ENCODE peak calls at places on chromosomes 13 and 19, in six cellular contexts. One of them, this sample, is unnamed.

GRCh38 chr19:9796113-9796773 is 22.6 kb downstream of the FBXL12 start:
- DNase-seq in colonic mucosa: peak
- DNase-seq in dorsolateral prefrontal cortex: peak
- DNase-seq in stomach: peak
- DNase-seq in CD4-positive, alpha-beta T cell: peak
- DNase-seq in nephron progenitor cell: peak
- DNase-seq in this sample: peak

GRCh38 chr19:51739466-51740213 is 12.0 kb downstream of the FPR1 start:
- DNase-seq in nephron progenitor cell: no peak
- DNase-seq in dorsolateral prefrontal cortex: no peak
- DNase-seq in CD4-positive, alpha-beta T cell: no peak
- DNase-seq in colonic mucosa: no peak
- DNase-seq in stomach: no peak
- DNase-seq in this sample: no peak

GRCh38 chr19:19171821-19172532 is 1.9 kb upstream of the MEF2B start:
- DNase-seq in stomach: no peak
- DNase-seq in dorsolateral prefrontal cortex: no peak
- DNase-seq in colonic mucosa: no peak
- DNase-seq in CD4-positive, alpha-beta T cell: no peak
- DNase-seq in nephron progenitor cell: peak
- DNase-seq in this sample: no peak

GRCh38 chr19:19538077-19538764 is at the start of gene CILP2:
- DNase-seq in nephron progenitor cell: peak
- DNase-seq in dorsolateral prefrontal cortex: no peak
- DNase-seq in CD4-positive, alpha-beta T cell: no peak
- DNase-seq in stomach: peak
- DNase-seq in colonic mucosa: peak
- DNase-seq in this sample: peak

GRCh38 chr13:98466634-98467236 is 110.2 kb downstream of the STK24 start:
- DNase-seq in dorsolateral prefrontal cortex: peak
- DNase-seq in stomach: no peak
- DNase-seq in nephron progenitor cell: peak
- DNase-seq in CD4-positive, alpha-beta T cell: peak
- DNase-seq in colonic mucosa: no peak
- DNase-seq in this sample: peak

GRCh38 chr19:17755533-17755885 is 4.2 kb downstream of the FCHO1 start:
- DNase-seq in nephron progenitor cell: no peak
- DNase-seq in colonic mucosa: no peak
- DNase-seq in stomach: no peak
- DNase-seq in dorsolateral prefrontal cortex: no peak
- DNase-seq in CD4-positive, alpha-beta T cell: no peak
- DNase-seq in this sample: no peak

GRCh38 chr13:65292488-65292901 is 1937.6 kb downstream of the PCDH9 start:
- DNase-seq in colonic mucosa: no peak
- DNase-seq in stomach: no peak
- DNase-seq in CD4-positive, alpha-beta T cell: no peak
- DNase-seq in dorsolateral prefrontal cortex: no peak
- DNase-seq in nephron progenitor cell: no peak
- DNase-seq in this sample: no peak

GRCh38 chr13:21078501-21078900 is 17.1 kb upstream of the LATS2 start:
- DNase-seq in stomach: no peak
- DNase-seq in dorsolateral prefrontal cortex: no peak
- DNase-seq in nephron progenitor cell: no peak
- DNase-seq in colonic mucosa: no peak
- DNase-seq in CD4-positive, alpha-beta T cell: no peak
- DNase-seq in this sample: no peak

GRCh38 chr19:844300-844971 is 3.6 kb downstream of the PRTN3 start:
- DNase-seq in dorsolateral prefrontal cortex: no peak
- DNase-seq in colonic mucosa: no peak
- DNase-seq in stomach: no peak
- DNase-seq in CD4-positive, alpha-beta T cell: no peak
- DNase-seq in nephron progenitor cell: no peak
- DNase-seq in this sample: no peak

GRCh38 chr13:51801631-51802099 is 2.3 kb downstream of the DHRS12 start:
- DNase-seq in nephron progenitor cell: no peak
- DNase-seq in stomach: peak
- DNase-seq in CD4-positive, alpha-beta T cell: no peak
- DNase-seq in colonic mucosa: peak
- DNase-seq in dorsolateral prefrontal cortex: peak
- DNase-seq in this sample: no peak
- TF ChIP-seq CTCF in nephron progenitor cell: no peak
- TF ChIP-seq CTCF in stomach: no peak
- TF ChIP-seq CTCF in CD4-positive, alpha-beta T cell: no peak
- TF ChIP-seq CTCF in colonic mucosa: no peak
- TF ChIP-seq CTCF in dorsolateral prefrontal cortex: no peak
- TF ChIP-seq CTCF in this sample: no peak

DNA sequence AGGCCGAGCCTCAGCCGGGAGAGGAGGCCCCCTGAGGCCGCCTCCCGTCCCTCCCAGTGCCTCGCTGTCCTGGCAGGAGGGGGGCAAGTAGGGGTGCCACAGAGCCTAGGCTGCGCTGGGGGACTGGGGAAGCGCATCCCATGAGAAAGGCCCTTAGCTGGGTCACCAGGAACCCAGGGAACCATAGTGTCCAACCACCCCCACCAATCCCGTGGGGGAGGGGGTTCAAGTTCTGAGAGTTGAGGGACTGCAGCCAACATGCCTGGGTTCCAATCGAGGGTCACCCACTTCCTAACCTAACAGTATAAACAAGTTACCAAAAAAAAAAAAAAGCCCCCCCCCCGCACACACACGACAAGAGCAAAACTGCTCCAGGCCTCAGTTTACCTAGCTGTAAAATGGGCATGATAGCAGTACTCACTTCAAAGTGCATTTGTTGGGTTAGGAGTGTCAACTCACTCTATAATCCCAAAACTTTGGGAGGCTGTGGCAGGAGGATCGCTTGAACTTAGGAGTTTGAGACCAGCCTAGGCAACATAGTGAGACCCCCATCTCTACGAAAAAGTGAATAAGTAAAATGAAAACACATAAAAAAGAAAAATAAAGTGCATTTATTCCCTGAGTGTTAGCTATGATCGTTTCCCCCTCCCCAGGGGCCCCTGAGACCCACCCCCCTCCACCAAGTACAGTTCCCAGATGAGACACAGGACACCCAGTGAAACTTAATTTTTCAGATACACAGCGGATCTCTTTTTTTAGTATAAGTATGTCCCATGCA is 28.8 kb upstream of the NANOS3 start:
- DNase-seq in dorsolateral prefrontal cortex: no peak
- DNase-seq in CD4-positive, alpha-beta T cell: no peak
- DNase-seq in stomach: no peak
- DNase-seq in nephron progenitor cell: no peak
- DNase-seq in colonic mucosa: no peak
- DNase-seq in this sample: no peak
- TF ChIP-seq CTCF in dorsolateral prefrontal cortex: no peak
- TF ChIP-seq CTCF in CD4-positive, alpha-beta T cell: no peak
- TF ChIP-seq CTCF in stomach: no peak
- TF ChIP-seq CTCF in nephron progenitor cell: no peak
- TF ChIP-seq CTCF in colonic mucosa: no peak
- TF ChIP-seq CTCF in this sample: no peak

GRCh38 chr13:75120071-75120470 is 361.9 kb downstream of the TBC1D4 start:
- DNase-seq in dorsolateral prefrontal cortex: no peak
- DNase-seq in CD4-positive, alpha-beta T cell: no peak
- DNase-seq in nephron progenitor cell: no peak
- DNase-seq in colonic mucosa: no peak
- DNase-seq in stomach: no peak
- DNase-seq in this sample: no peak

GRCh38 chr13:75123428-75123827 is 358.5 kb downstream of the TBC1D4 start:
- DNase-seq in nephron progenitor cell: no peak
- DNase-seq in colonic mucosa: no peak
- DNase-seq in stomach: no peak
- DNase-seq in dorsolateral prefrontal cortex: no peak
- DNase-seq in CD4-positive, alpha-beta T cell: no peak
- DNase-seq in this sample: no peak

GRCh38 chr13:75129331-75129730 is 352.6 kb downstream of the TBC1D4 start:
- DNase-seq in colonic mucosa: no peak
- DNase-seq in CD4-positive, alpha-beta T cell: no peak
- DNase-seq in nephron progenitor cell: no peak
- DNase-seq in dorsolateral prefrontal cortex: no peak
- DNase-seq in stomach: no peak
- DNase-seq in this sample: no peak

DNA sequence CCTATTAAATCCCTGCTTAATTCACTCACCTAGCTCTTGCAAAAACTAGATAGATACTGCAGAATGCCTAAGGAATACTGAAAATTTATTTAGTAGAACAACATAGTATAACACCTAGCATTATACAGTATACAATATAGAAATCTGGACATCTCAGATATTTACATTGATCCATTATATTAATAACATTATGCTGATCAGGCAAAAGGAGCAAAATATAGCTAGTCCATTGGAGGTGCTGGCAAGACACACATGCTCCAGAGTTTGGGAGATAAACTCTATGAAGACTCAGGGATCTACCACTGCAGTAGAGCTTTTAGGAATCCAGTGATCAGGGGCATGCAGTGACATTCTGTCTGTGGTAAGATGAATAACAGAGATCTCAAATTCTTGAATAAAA is 357.6 kb downstream of the TBC1D4 start:
- DNase-seq in stomach: no peak
- DNase-seq in nephron progenitor cell: no peak
- DNase-seq in dorsolateral prefrontal cortex: no peak
- DNase-seq in CD4-positive, alpha-beta T cell: no peak
- DNase-seq in colonic mucosa: no peak
- DNase-seq in this sample: no peak
- TF ChIP-seq CTCF in stomach: no peak
- TF ChIP-seq CTCF in nephron progenitor cell: no peak
- TF ChIP-seq CTCF in dorsolateral prefrontal cortex: no peak
- TF ChIP-seq CTCF in CD4-positive, alpha-beta T cell: no peak
- TF ChIP-seq CTCF in colonic mucosa: no peak
- TF ChIP-seq CTCF in this sample: no peak

GRCh38 chr13:57716295-57716694 is 84.8 kb downstream of the PCDH17 start:
- DNase-seq in colonic mucosa: no peak
- DNase-seq in nephron progenitor cell: no peak
- DNase-seq in CD4-positive, alpha-beta T cell: no peak
- DNase-seq in stomach: no peak
- DNase-seq in dorsolateral prefrontal cortex: no peak
- DNase-seq in this sample: no peak
- TF ChIP-seq CTCF in colonic mucosa: no peak
- TF ChIP-seq CTCF in nephron progenitor cell: no peak
- TF ChIP-seq CTCF in CD4-positive, alpha-beta T cell: no peak
- TF ChIP-seq CTCF in stomach: no peak
- TF ChIP-seq CTCF in dorsolateral prefrontal cortex: no peak
- TF ChIP-seq CTCF in this sample: peak

This sample was measured in progenitor cell of endocrine pancreas.